ENCODE peak calls at places on chromosomes 13 and 19, in seven cellular contexts. G is testis, Q is thoracic aorta, T is GM12865, L is nephron progenitor cell, R is mesothelial cell of epicardium, K is lung. D is an unnamed sample.

GRCh38 chr19:19884583-19884982 is 16.2 kb upstream of the ZNF93 start:
- DNase-seq in G (no peak), Q (no peak), K (no peak), L (no peak), R (no peak), T (no peak), D (no peak)

GRCh38 chr19:31616031-31616430 is 266.8 kb upstream of the TSHZ3 start:
- DNase-seq in L (no peak), R (no peak), G (no peak), T (no peak), K (no peak), Q (no peak), D (no peak)

GRCh38 chr13:52845766-52846566 is 2.5 kb downstream of the PCDH8 start:
- DNase-seq in T (no peak), G (peak), L (peak), Q (no peak), K (no peak), R (peak), D (peak)

GRCh38 chr13:107743523-107743922 is 471.8 kb downstream of the LIG4 start:
- DNase-seq in G (no peak), K (no peak), R (no peak), T (no peak), L (no peak), Q (no peak), D (no peak)

GRCh38 chr19:29202281-29202680 is 10.7 kb downstream of the UQCRFS1 start:
- DNase-seq in G (no peak), T (no peak), K (no peak), Q (no peak), R (no peak), L (no peak), D (no peak)

GRCh38 chr13:27997904-27998522 is 9.5 kb upstream of the URAD start:
- DNase-seq in Q (no peak), R (no peak), G (peak), L (peak), K (no peak), T (peak), D (peak)

GRCh38 chr19:47112166-47112663 is 1.4 kb downstream of the ZC3H4 start:
- DNase-seq in T (peak), Q (no peak), R (peak), K (peak), G (peak), L (peak), D (peak)

GRCh38 chr13:50914848-50915247 is 5.3 kb downstream of the RNASEH2B start:
- DNase-seq in L (no peak), T (peak), Q (no peak), R (no peak), G (no peak), K (no peak), D (no peak)

GRCh38 chr13:78401833-78402232 is 201.5 kb downstream of the POU4F1 start:
- DNase-seq in Q (no peak), K (no peak), T (no peak), L (no peak), R (no peak), G (no peak), D (no peak)

GRCh38 chr13:109795021-109795420 is 8.6 kb upstream of the IRS2 start:
- DNase-seq in K (no peak), G (no peak), L (no peak), T (no peak), Q (no peak), R (no peak), D (no peak)

GRCh38 chr19:19372656-19373416 is 32.6 kb upstream of the GATAD2A start:
- DNase-seq in Q (no peak), K (peak), L (no peak), T (peak), G (peak), R (no peak), D (peak)

DNA sequence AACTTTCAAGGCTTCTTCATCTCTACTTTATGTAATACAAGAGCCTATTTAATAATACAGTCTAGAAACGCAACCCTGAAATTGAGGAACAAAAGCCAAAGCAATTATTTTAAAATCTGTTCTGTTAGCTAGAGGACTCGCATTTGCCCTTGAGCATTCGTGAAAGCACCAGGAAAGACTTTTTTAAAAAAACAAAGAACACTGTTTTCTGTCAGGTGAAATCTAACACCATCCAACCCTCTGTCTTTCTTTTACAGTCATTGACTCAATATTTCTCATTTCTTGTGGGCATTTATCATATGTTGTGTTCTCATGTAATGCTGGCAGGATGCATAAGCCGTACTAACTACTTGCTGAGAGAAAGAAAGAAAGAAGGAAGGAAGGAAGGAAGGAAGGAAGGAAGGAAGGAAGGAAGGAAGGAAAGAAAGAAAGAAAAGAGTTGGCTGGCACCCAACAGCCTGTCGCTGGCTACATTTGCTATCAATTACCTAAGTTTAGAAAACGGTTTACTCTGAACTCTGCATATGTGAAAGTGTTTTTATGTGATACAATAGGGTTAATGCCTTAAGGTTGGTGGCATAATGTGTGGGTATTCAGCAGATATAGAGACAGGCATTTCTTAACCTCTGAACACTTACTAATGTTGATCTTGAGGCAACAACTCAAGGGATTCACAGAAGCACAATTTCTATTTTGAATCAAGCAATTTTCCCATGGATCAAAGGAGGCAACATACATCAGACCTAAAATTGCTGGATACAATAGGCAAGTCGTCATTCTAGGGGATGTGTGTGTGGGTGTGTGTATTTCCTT is 445.4 kb downstream of the DCT start:
- DNase-seq in L (no peak), R (no peak), G (no peak), T (no peak), Q (no peak), K (no peak), D (no peak)
- TF ChIP-seq CTCF in L (no peak), R (no peak), G (no peak), T (no peak), Q (no peak), K (no peak), D (no peak)

GRCh38 chr13:112354330-112355273 is 21.6 kb upstream of the SPACA7 start:
- DNase-seq in Q (no peak), R (no peak), G (no peak), L (no peak), T (no peak), K (no peak), D (no peak)

GRCh38 chr13:112358156-112358555 is 18.0 kb upstream of the SPACA7 start:
- DNase-seq in G (no peak), L (no peak), R (no peak), T (no peak), Q (no peak), K (no peak), D (no peak)

GRCh38 chr13:112353856-112354255 is 22.3 kb upstream of the SPACA7 start:
- DNase-seq in K (no peak), Q (no peak), G (no peak), T (no peak), R (no peak), L (no peak), D (no peak)

GRCh38 chr13:112355274-112355843 is 20.8 kb upstream of the SPACA7 start:
- DNase-seq in R (no peak), Q (no peak), L (no peak), G (no peak), K (no peak), T (no peak), D (no peak)

DNA sequence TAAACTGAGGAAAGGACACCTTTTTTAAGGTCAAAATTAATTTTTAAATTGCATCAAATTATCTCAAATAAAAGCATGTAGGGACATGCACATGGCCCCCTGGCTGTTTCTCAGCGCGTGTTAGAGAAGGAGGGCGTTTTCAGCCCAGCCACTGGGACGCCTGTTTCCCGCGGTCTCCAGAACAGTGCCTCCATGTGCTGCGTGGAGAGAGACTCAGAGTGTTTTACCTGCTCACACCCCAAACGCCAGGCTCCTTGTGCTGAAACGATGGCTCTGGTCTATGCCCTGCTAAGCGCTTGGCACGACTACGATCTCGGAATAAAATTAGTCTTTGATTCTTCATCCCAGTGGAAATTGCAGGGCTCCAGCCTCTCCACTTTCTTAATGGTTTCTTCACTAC is 20.0 kb upstream of the SPACA7 start:
- DNase-seq in T (no peak), K (no peak), G (no peak), R (no peak), Q (no peak), L (no peak), D (no peak)
- TF ChIP-seq CTCF in T (no peak), K (no peak), G (no peak), R (no peak), Q (no peak), L (no peak), D (no peak)

DNA sequence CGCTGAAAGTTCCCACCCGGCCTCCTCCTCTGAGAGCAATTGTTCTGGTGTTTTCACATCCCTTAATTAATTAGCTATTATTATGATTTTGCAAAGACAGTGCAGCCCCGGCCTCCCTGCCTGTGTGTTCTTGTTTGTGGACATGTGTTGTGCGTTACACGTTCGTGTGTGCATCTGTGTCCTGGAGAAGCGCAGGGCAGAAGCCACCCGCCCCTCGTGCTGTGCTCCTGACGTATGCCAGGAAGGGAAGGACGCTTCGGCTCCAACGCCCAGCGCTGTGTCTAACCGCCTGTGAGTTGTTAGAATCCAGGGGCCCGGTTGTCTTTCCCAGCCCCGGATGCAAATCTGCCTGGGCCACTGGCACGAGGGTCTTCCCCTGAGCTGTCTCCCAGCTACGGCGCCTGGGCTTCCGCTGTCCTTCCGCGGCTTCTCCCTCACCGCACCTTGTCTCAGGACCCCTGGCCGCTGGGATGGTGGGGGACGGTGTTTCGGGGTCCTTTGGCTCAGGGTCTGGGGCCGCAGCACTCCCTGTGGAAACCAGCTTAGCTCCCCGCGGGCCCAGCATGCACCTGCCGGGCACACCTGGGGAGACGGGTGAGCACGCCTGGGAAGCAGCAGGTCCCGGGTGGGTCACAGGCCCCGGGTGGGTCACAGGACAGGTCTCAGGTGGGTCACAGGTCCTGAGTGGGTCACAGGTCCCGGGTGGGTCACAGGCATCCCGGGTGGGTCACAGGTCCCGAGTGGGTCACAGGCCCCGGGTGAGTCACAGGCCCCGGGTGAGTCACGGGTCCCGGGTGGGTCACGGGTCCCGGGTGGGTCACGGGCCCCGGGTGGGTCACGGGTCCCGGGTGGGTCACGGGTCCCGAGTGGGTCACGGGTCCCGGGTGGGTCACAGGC is 51.5 kb downstream of the GAS6 start:
- DNase-seq in R (no peak), T (no peak), K (no peak), Q (no peak), G (no peak), L (no peak), D (no peak)
- TF ChIP-seq CTCF in R (no peak), T (no peak), K (no peak), Q (no peak), G (no peak), L (no peak), D (no peak)

GRCh38 chr19:41691268-41691970 is 3.3 kb upstream of the CEACAM7 start:
- DNase-seq in G (no peak), T (peak), Q (no peak), K (no peak), L (no peak), R (no peak), D (peak)
- TF ChIP-seq CTCF in G (no peak), T (peak), Q (no peak), K (no peak), L (no peak), R (no peak), D (peak)

GRCh38 chr13:103762523-103762922 is 696.3 kb upstream of the SLC10A2 start:
- DNase-seq in K (no peak), Q (no peak), R (no peak), T (no peak), G (no peak), L (no peak), D (no peak)
- TF ChIP-seq CTCF in K (no peak), Q (no peak), R (peak), T (no peak), G (no peak), L (no peak), D (no peak)

GRCh38 chr19:35744688-35745327 is 410 bp downstream of the U2AF1L4 start:
- DNase-seq in G (peak), Q (peak), L (peak), K (peak), T (peak), R (peak), D (peak)
- TF ChIP-seq CTCF in G (no peak), Q (peak), L (no peak), K (peak), T (no peak), R (peak), D (peak)

DNA sequence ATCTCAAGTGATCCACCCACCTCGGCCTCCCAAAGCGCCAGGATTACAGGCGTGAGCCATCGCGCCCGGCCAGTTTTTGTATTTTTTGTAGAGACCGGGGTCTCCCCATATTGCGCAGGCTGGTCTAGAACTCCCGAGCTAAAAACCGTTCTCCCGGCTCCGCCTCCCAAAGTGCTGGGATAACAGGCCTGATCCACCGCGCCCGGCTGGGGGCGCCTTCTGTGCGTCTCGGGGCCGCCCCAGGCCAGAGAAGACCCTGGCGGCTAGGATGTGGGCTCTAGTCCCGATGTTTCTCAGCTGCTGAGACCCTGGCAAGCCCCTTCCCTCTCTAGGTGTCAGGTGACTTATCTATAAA is 3.6 kb downstream of the ARHGAP45 start:
- DNase-seq in G (no peak), L (no peak), R (no peak), T (no peak), Q (no peak), K (no peak), D (no peak)
- TF ChIP-seq CTCF in G (no peak), L (no peak), R (no peak), T (no peak), Q (no peak), K (no peak), D (no peak)

GRCh38 chr13:103640617-103641016 is 574.4 kb upstream of the SLC10A2 start:
- DNase-seq in Q (no peak), T (no peak), L (no peak), K (no peak), G (no peak), R (no peak), D (no peak)
- TF ChIP-seq CTCF in Q (no peak), T (no peak), L (no peak), K (no peak), G (no peak), R (no peak), D (no peak)

GRCh38 chr13:36395280-36395679 is 37.0 kb upstream of the CCNA1 start:
- DNase-seq in T (peak), G (no peak), Q (no peak), R (no peak), K (no peak), L (no peak), D (peak)
- TF ChIP-seq CTCF in T (no peak), G (peak), Q (peak), R (peak), K (no peak), L (no peak), D (no peak)